ENCODE peak calls at places on chromosome X, in eight cellular contexts. H is endodermal cell, R is H9, X is cardiac fibroblast, Y is SK-N-SH, L is breast epithelium, M is choroid plexus epithelial cell, J is fibroblast of pulmonary artery. Z is an unnamed sample.

GRCh38 chrX:153245288-153245731 is 66.2 kb downstream of the MAGEA1 start:
- DNase-seq in H (peak; percentile 51), R (peak; percentile 37), X (peak; percentile 0), Y (no peak), L (no peak), M (peak; percentile 20), J (no peak), Z (no peak)

GRCh38 chrX:17174671-17175070 is 200.3 kb upstream of the NHS start:
- DNase-seq in H (no peak), R (no peak), X (no peak), Y (peak; percentile 8), L (no peak), M (no peak), J (no peak), Z (no peak)

GRCh38 chrX:13341491-13342101 is 21.7 kb upstream of the ATXN3L start:
- DNase-seq in H (no peak), R (no peak), X (peak; percentile 8), Y (no peak), L (no peak), M (peak; percentile 19), J (peak; percentile 21), Z (no peak)

GRCh38 chrX:8003147-8003883 is 76.1 kb upstream of the PNPLA4 start:
- DNase-seq in H (no peak), R (no peak), X (no peak), Y (no peak), L (no peak), M (no peak), J (no peak), Z (no peak)

GRCh38 chrX:150200820-150201287 is 162.3 kb upstream of the MAMLD1 start:
- DNase-seq in H (no peak), R (no peak), X (peak; percentile 91), Y (peak; percentile 26), L (peak; percentile 51), M (peak; percentile 97), J (peak; percentile 94), Z (peak; percentile 43)

GRCh38 chrX:21932277-21932996 is 8.1 kb upstream of the SMS start:
- DNase-seq in H (peak; percentile 22), R (no peak), X (peak; percentile 90), Y (no peak), L (no peak), M (peak; percentile 91), J (peak; percentile 91), Z (no peak)

GRCh38 chrX:71225661-71226060 is 2.6 kb downstream of the GJB1 start:
- DNase-seq in H (no peak), R (no peak), X (no peak), Y (no peak), L (no peak), M (no peak), J (no peak), Z (no peak)

GRCh38 chrX:84469226-84469625 is 33.0 kb downstream of the HDX start:
- DNase-seq in H (no peak), R (no peak), X (peak; percentile 22), Y (peak; percentile 18), L (no peak), M (peak; percentile 81), J (peak; percentile 53), Z (no peak)

GRCh38 chrX:46433892-46434291 is 111.3 kb downstream of the ZNF674 start:
- DNase-seq in H (no peak), R (no peak), X (peak; percentile 7), Y (no peak), L (no peak), M (peak; percentile 21), J (peak; percentile 4), Z (no peak)

GRCh38 chrX:138026211-138026610 is 460.3 kb downstream of the ZIC3 start:
- DNase-seq in H (no peak), R (no peak), X (no peak), Y (peak; percentile 27), L (no peak), M (peak; percentile 18), J (no peak), Z (no peak)

GRCh38 chrX:122552291-122552800 is 631.7 kb upstream of the GRIA3 start:
- DNase-seq in H (no peak), R (no peak), X (no peak), Y (no peak), L (no peak), M (no peak), J (no peak), Z (no peak)

GRCh38 chrX:72492499-72492898 is 80.1 kb downstream of the HDAC8 start:
- DNase-seq in H (no peak), R (no peak), X (no peak), Y (no peak), L (no peak), M (no peak), J (no peak), Z (no peak)

GRCh38 chrX:103782640-103783039 is 6.0 kb downstream of the PLP1 start:
- DNase-seq in H (no peak), R (peak; percentile 17), X (no peak), Y (no peak), L (no peak), M (no peak), J (no peak), Z (no peak)

GRCh38 chrX:154761977-154762528 is 611 bp upstream of the DKC1 start:
- DNase-seq in H (no peak), R (no peak), X (no peak), Y (peak; percentile 48), L (no peak), M (no peak), J (no peak), Z (no peak)

GRCh38 chrX:475926-476723 is 89.4 kb upstream of the PPP2R3B start:
- DNase-seq in H (peak; percentile 56), R (no peak), X (no peak), Y (no peak), L (no peak), M (peak; percentile 5), J (no peak), Z (no peak)

GRCh38 chrX:135454816-135455215 is 33.1 kb downstream of the SMIM10L2A start:
- DNase-seq in H (no peak), R (no peak), X (peak; percentile 11), Y (no peak), L (no peak), M (no peak), J (peak; percentile 10), Z (no peak)

GRCh38 chrX:45711231-45711630 is 510.6 kb upstream of the DIPK2B start:
- DNase-seq in H (no peak), R (no peak), X (no peak), Y (no peak), L (no peak), M (no peak), J (no peak), Z (no peak)

GRCh38 chrX:85988353-85988752 is 59.0 kb downstream of the CHM start:
- DNase-seq in H (no peak), R (no peak), X (no peak), Y (no peak), L (no peak), M (no peak), J (no peak), Z (no peak)

GRCh38 chrX:145405012-145405411 is 157.7 kb downstream of the SPANXN1 start:
- DNase-seq in H (peak; percentile 63), R (no peak), X (peak; percentile 6), Y (peak; percentile 29), L (no peak), M (peak; percentile 13), J (peak; percentile 7), Z (no peak)

GRCh38 chrX:136162827-136163427 is 15.6 kb downstream of the FHL1 start:
- DNase-seq in H (peak; percentile 85), R (peak; percentile 72), X (peak; percentile 63), Y (peak; percentile 43), L (no peak), M (peak; percentile 68), J (peak; percentile 64), Z (no peak)

GRCh38 chrX:107565916-107566602 is 62.3 kb upstream of the PRPS1 start:
- DNase-seq in H (peak; percentile 90), R (peak; percentile 86), X (peak; percentile 36), Y (peak; percentile 29), L (no peak), M (peak; percentile 79), J (peak; percentile 31), Z (no peak)

GRCh38 chrX:119729408-119730201 is 28.8 kb upstream of the SOWAHD start:
- DNase-seq in H (peak; percentile 81), R (peak; percentile 60), X (peak; percentile 79), Y (peak; percentile 66), L (peak; percentile 49), M (peak; percentile 81), J (peak; percentile 83), Z (peak; percentile 48)

GRCh38 chrX:67781132-67781531 is 237.3 kb downstream of the AR start:
- DNase-seq in H (no peak), R (no peak), X (no peak), Y (no peak), L (no peak), M (peak; percentile 57), J (no peak), Z (no peak)
- TF ChIP-seq CTCF in H (no peak), R (no peak), X (peak; percentile 62), Y (no peak), L (no peak), M (peak; percentile 59), J (peak; percentile 71), Z (no peak)

DNA sequence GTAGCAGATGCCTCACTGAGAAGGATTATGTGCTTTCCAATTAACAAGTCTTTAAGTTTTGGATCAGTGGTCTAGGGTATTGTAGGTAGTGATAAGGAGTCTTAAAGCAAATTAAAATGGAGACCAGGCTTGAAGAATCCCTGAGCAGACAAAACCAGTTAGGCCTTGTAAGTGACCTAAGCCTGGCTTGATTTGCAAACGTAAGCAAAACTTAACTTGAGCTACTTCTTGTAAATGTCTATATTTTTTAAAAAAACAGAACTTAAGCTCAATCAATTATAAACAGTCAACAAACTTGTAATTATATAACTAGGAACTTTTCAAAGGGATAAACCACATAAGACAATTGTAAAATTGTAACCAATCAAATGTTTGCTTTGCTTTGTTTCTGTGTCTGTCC is 72.7 kb upstream of the NALF2 start:
- DNase-seq in H (no peak), R (no peak), X (no peak), Y (no peak), L (no peak), M (no peak), J (no peak), Z (no peak)
- TF ChIP-seq CTCF in H (no peak), R (no peak), X (no peak), Y (no peak), L (no peak), M (no peak), J (no peak), Z (no peak)

GRCh38 chrX:110420771-110421498 is 62.3 kb downstream of the RTL9 start:
- DNase-seq in H (no peak), R (no peak), X (no peak), Y (no peak), L (no peak), M (peak; percentile 12), J (no peak), Z (no peak)
- TF ChIP-seq CTCF in H (peak; percentile 72), R (peak; percentile 57), X (peak; percentile 29), Y (peak; percentile 38), L (no peak), M (peak; percentile 31), J (peak; percentile 32), Z (peak; percentile 41)

DNA sequence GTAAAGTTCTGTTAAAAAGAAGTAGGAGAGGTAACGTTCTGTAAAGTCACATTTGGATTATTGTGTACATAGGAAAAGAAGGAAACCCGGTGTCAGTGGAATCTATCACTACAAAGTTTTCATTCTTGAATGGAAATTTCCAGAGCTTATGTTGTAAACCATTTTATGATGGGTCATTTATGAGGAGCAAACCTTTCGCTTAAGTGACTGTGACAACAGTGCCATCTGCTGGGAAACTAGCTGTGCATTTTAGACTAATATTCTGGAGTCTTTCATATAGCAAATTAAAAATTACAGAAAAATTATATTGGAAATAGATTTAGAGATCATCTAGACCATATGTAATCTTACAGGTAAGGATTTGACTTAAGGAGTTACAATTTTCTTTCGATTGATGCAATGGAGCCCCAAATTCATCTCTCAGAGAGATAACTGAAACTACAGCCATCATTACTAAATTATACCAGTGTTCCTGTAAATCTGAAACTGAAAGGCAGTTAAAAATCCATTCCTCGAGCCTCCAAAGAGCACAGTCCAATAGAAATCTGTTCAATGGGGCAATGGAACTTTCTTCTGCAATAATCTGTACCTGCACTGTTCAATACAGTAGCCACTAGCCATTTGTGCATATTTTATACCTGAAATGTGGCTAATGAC is 26.9 kb downstream of the ASB9 start:
- DNase-seq in H (no peak), R (no peak), X (peak; percentile 53), Y (peak; percentile 51), L (no peak), M (peak; percentile 76), J (peak; percentile 65), Z (no peak)
- TF ChIP-seq CTCF in H (peak; percentile 75), R (peak; percentile 59), X (peak; percentile 37), Y (peak; percentile 76), L (no peak), M (peak; percentile 57), J (peak; percentile 55), Z (no peak)

Z was measured in mesothelial cell of epicardium.